ENCODE peak calls at places on chromosomes 16 and 17, in five cellular contexts. One of them, this sample, is unnamed.

GRCh38 chr16:86609115-86609514 is 30.8 kb downstream of the FOXL1 start:
- DNase-seq in AG04450: peak; percentile 86
- DNase-seq in heart right ventricle: no peak
- DNase-seq in mucosa of descending colon: no peak
- DNase-seq in PC-9: no peak
- DNase-seq in this sample: peak; percentile 83

GRCh38 chr17:41215681-41216080 is 10.8 kb upstream of the KRTAP9-2 start:
- DNase-seq in mucosa of descending colon: no peak
- DNase-seq in heart right ventricle: no peak
- DNase-seq in AG04450: no peak
- DNase-seq in PC-9: no peak
- DNase-seq in this sample: no peak

GRCh38 chr17:64343833-64344637 is 46.6 kb downstream of the PECAM1 start:
- DNase-seq in PC-9: peak; percentile 80
- DNase-seq in heart right ventricle: peak; percentile 81
- DNase-seq in mucosa of descending colon: peak; percentile 63
- DNase-seq in AG04450: peak; percentile 46
- DNase-seq in this sample: peak; percentile 45

GRCh38 chr16:75648265-75649076 is 898 bp downstream of the TERF2IP start:
- DNase-seq in mucosa of descending colon: peak; percentile 95
- DNase-seq in PC-9: peak; percentile 56
- DNase-seq in heart right ventricle: peak; percentile 83
- DNase-seq in AG04450: peak; percentile 32
- DNase-seq in this sample: no peak

GRCh38 chr17:11140028-11140427 is 101.0 kb upstream of the SHISA6 start:
- DNase-seq in mucosa of descending colon: no peak
- DNase-seq in heart right ventricle: peak; percentile 13
- DNase-seq in AG04450: no peak
- DNase-seq in PC-9: no peak
- DNase-seq in this sample: no peak

GRCh38 chr16:9570521-9570920 is 479.1 kb downstream of the HAPSTR1 start:
- DNase-seq in PC-9: no peak
- DNase-seq in heart right ventricle: no peak
- DNase-seq in AG04450: no peak
- DNase-seq in mucosa of descending colon: no peak
- DNase-seq in this sample: no peak

GRCh38 chr17:74430706-74431567 is 951 bp upstream of the GPRC5C start:
- DNase-seq in AG04450: no peak
- DNase-seq in mucosa of descending colon: peak; percentile 88
- DNase-seq in heart right ventricle: peak; percentile 85
- DNase-seq in PC-9: peak; percentile 69
- DNase-seq in this sample: no peak

GRCh38 chr17:80296221-80296620 is 35.6 kb downstream of the RNF213 start:
- DNase-seq in mucosa of descending colon: no peak
- DNase-seq in AG04450: no peak
- DNase-seq in PC-9: no peak
- DNase-seq in heart right ventricle: no peak
- DNase-seq in this sample: no peak

GRCh38 chr17:41082565-41083136 is 1.3 kb upstream of the KRTAP4-7 start:
- DNase-seq in PC-9: no peak
- DNase-seq in AG04450: no peak
- DNase-seq in mucosa of descending colon: no peak
- DNase-seq in heart right ventricle: no peak
- DNase-seq in this sample: no peak

GRCh38 chr17:51056813-51057510 is 63.7 kb downstream of the SPAG9 start:
- DNase-seq in mucosa of descending colon: peak; percentile 54
- DNase-seq in AG04450: peak; percentile 61
- DNase-seq in PC-9: peak; percentile 23
- DNase-seq in heart right ventricle: no peak
- DNase-seq in this sample: peak; percentile 94

GRCh38 chr17:78132086-78132676 is 1.6 kb downstream of the TMC8 start:
- DNase-seq in heart right ventricle: peak; percentile 44
- DNase-seq in AG04450: no peak
- DNase-seq in mucosa of descending colon: peak; percentile 67
- DNase-seq in PC-9: peak; percentile 76
- DNase-seq in this sample: no peak

GRCh38 chr17:82835122-82835521 is 4.7 kb downstream of the ZNF750 start:
- DNase-seq in AG04450: no peak
- DNase-seq in PC-9: no peak
- DNase-seq in heart right ventricle: no peak
- DNase-seq in mucosa of descending colon: no peak
- DNase-seq in this sample: no peak

GRCh38 chr17:41452276-41452675 is 11.5 kb upstream of the KRT38 start:
- DNase-seq in PC-9: no peak
- DNase-seq in mucosa of descending colon: no peak
- DNase-seq in heart right ventricle: no peak
- DNase-seq in AG04450: no peak
- DNase-seq in this sample: no peak

GRCh38 chr16:67648088-67648763 is 3.3 kb downstream of the CARMIL2 start:
- DNase-seq in PC-9: no peak
- DNase-seq in mucosa of descending colon: no peak
- DNase-seq in heart right ventricle: no peak
- DNase-seq in AG04450: no peak
- DNase-seq in this sample: no peak

GRCh38 chr17:6393368-6393952 is 41.5 kb downstream of the AIPL1 start:
- DNase-seq in AG04450: no peak
- DNase-seq in PC-9: no peak
- DNase-seq in heart right ventricle: no peak
- DNase-seq in mucosa of descending colon: no peak
- DNase-seq in this sample: no peak

GRCh38 chr16:11667824-11668589 is at the start of gene SNN:
- DNase-seq in heart right ventricle: peak; percentile 93
- DNase-seq in PC-9: peak; percentile 92
- DNase-seq in AG04450: peak; percentile 24
- DNase-seq in mucosa of descending colon: peak; percentile 86
- DNase-seq in this sample: peak; percentile 7

GRCh38 chr16:2027024-2028010 is 615 bp downstream of the NHERF2 start:
- DNase-seq in mucosa of descending colon: no peak
- DNase-seq in AG04450: no peak
- DNase-seq in heart right ventricle: peak; percentile 49
- DNase-seq in PC-9: peak; percentile 40
- DNase-seq in this sample: no peak

GRCh38 chr16:78198299-78198698 is 98.8 kb downstream of the WWOX start:
- DNase-seq in PC-9: no peak
- DNase-seq in mucosa of descending colon: no peak
- DNase-seq in AG04450: no peak
- DNase-seq in heart right ventricle: no peak
- DNase-seq in this sample: no peak

GRCh38 chr16:15946257-15947044 is 3.0 kb upstream of the ABCC1 start:
- DNase-seq in heart right ventricle: no peak
- DNase-seq in AG04450: peak; percentile 66
- DNase-seq in mucosa of descending colon: no peak
- DNase-seq in PC-9: no peak
- DNase-seq in this sample: peak; percentile 85

GRCh38 chr17:40063034-40063765 is 435 bp downstream of the THRA start:
- DNase-seq in heart right ventricle: peak; percentile 61
- DNase-seq in PC-9: peak; percentile 58
- DNase-seq in mucosa of descending colon: peak; percentile 59
- DNase-seq in AG04450: no peak
- DNase-seq in this sample: no peak

GRCh38 chr17:82601447-82602000 is 46.7 kb downstream of the WDR45B start:
- DNase-seq in mucosa of descending colon: no peak
- DNase-seq in PC-9: no peak
- DNase-seq in AG04450: no peak
- DNase-seq in heart right ventricle: no peak
- DNase-seq in this sample: no peak

GRCh38 chr17:29594441-29595090 is 1.6 kb downstream of the ANKRD13B start:
- DNase-seq in AG04450: no peak
- DNase-seq in PC-9: no peak
- DNase-seq in mucosa of descending colon: no peak
- DNase-seq in heart right ventricle: no peak
- DNase-seq in this sample: no peak
- H3K4me3 ChIP-seq in AG04450: peak overlapping the region; percentile 64
- H3K4me3 ChIP-seq in PC-9: peak overlapping the region; percentile 72
- H3K4me3 ChIP-seq in mucosa of descending colon: no peak overlapping the region
- H3K4me3 ChIP-seq in heart right ventricle: no peak overlapping the region
- H3K4me3 ChIP-seq in this sample: no peak overlapping the region

DNA sequence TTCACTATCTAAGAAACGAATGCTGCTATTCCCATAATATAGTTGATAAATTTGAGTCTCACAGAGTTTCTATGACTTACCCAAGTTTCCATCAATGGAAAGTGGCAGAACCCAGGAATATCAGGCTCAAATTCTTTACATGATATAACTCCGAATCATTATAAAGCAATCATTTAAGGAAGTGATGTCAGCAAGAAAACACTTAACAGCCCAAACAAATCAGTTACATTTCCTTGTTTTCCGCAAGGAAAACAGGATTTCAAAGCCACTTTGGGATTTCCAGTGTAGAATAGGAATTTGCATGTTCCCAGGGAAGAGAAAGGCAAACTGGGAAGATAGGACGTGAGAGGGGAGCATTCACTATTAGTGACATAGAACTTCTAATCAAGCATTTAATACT is 311.4 kb upstream of the GOT2 start:
- DNase-seq in PC-9: no peak
- DNase-seq in mucosa of descending colon: no peak
- DNase-seq in AG04450: no peak
- DNase-seq in heart right ventricle: no peak
- DNase-seq in this sample: no peak
- H3K4me3 ChIP-seq in PC-9: no peak overlapping the region
- H3K4me3 ChIP-seq in mucosa of descending colon: no peak overlapping the region
- H3K4me3 ChIP-seq in AG04450: no peak overlapping the region
- H3K4me3 ChIP-seq in heart right ventricle: no peak overlapping the region
- H3K4me3 ChIP-seq in this sample: no peak overlapping the region

GRCh38 chr16:72068930-72069329 is 5.9 kb downstream of the HPR start:
- DNase-seq in mucosa of descending colon: no peak
- DNase-seq in PC-9: no peak
- DNase-seq in heart right ventricle: no peak
- DNase-seq in AG04450: no peak
- DNase-seq in this sample: no peak

GRCh38 chr16:72072514-72073342 is 9.7 kb downstream of the HPR start:
- DNase-seq in AG04450: no peak
- DNase-seq in PC-9: no peak
- DNase-seq in heart right ventricle: no peak
- DNase-seq in mucosa of descending colon: peak; percentile 28
- DNase-seq in this sample: no peak

DNA sequence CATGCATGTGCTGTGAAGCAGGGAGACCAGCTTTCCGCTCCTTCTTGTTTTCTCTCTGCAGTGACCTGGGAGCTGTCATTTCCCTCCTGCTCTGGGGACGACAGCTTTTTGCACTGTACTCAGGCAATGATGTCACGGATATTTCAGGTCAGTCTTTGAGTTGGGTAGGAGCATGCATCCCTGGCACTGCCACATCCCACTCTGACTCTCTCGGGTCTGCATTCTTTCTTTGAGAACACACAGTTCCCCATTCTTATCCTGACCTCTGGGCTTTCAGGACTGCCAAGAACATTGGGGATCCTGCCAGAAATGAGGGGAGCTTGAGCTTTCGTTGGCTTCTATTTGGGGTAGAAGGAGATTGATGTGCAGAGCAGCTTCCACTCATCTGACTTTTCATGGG is 10.8 kb downstream of the HPR start:
- DNase-seq in AG04450: no peak
- DNase-seq in mucosa of descending colon: no peak
- DNase-seq in PC-9: no peak
- DNase-seq in heart right ventricle: peak; percentile 31
- DNase-seq in this sample: no peak
- H3K4me3 ChIP-seq in AG04450: no peak overlapping the region
- H3K4me3 ChIP-seq in mucosa of descending colon: no peak overlapping the region
- H3K4me3 ChIP-seq in PC-9: no peak overlapping the region
- H3K4me3 ChIP-seq in heart right ventricle: peak overlapping the region; percentile 12
- H3K4me3 ChIP-seq in this sample: no peak overlapping the region

GRCh38 chr17:18156976-18157280 is 26.7 kb upstream of the ALKBH5 start:
- DNase-seq in heart right ventricle: no peak
- DNase-seq in AG04450: no peak
- DNase-seq in mucosa of descending colon: no peak
- DNase-seq in PC-9: no peak
- DNase-seq in this sample: no peak

GRCh38 chr17:18158022-18158600 is 25.5 kb upstream of the ALKBH5 start:
- DNase-seq in AG04450: peak; percentile 45
- DNase-seq in mucosa of descending colon: peak; percentile 99
- DNase-seq in heart right ventricle: peak; percentile 93
- DNase-seq in PC-9: peak; percentile 96
- DNase-seq in this sample: no peak

GRCh38 chr17:18159551-18160120 is 24.0 kb upstream of the ALKBH5 start:
- DNase-seq in mucosa of descending colon: no peak
- DNase-seq in heart right ventricle: no peak
- DNase-seq in AG04450: no peak
- DNase-seq in PC-9: no peak
- DNase-seq in this sample: no peak

GRCh38 chr17:18156171-18156975 is 27.3 kb upstream of the ALKBH5 start:
- DNase-seq in heart right ventricle: no peak
- DNase-seq in mucosa of descending colon: no peak
- DNase-seq in PC-9: peak; percentile 19
- DNase-seq in AG04450: no peak
- DNase-seq in this sample: no peak

GRCh38 chr17:18157354-18157985 is 26.2 kb upstream of the ALKBH5 start:
- DNase-seq in PC-9: no peak
- DNase-seq in heart right ventricle: no peak
- DNase-seq in AG04450: no peak
- DNase-seq in mucosa of descending colon: no peak
- DNase-seq in this sample: no peak
- H3K4me3 ChIP-seq in PC-9: no peak overlapping the region
- H3K4me3 ChIP-seq in heart right ventricle: no peak overlapping the region
- H3K4me3 ChIP-seq in AG04450: no peak overlapping the region
- H3K4me3 ChIP-seq in mucosa of descending colon: no peak overlapping the region
- H3K4me3 ChIP-seq in this sample: no peak overlapping the region

This sample was measured in AG09309.